ENCODE peak calls at places on chromosomes 3 and 15, in six cellular contexts. One of them, this sample, is unnamed.

GRCh38 chr3:177057768-177058167 is 139.5 kb downstream of the TBL1XR1 start:
- DNase-seq in keratinocyte: no peak
- DNase-seq in fibroblast of lung: peak; percentile 35
- DNase-seq in K562: no peak
- DNase-seq in H9: no peak
- DNase-seq in neural progenitor cell: no peak
- DNase-seq in this sample: no peak

GRCh38 chr3:4956743-4957142 is 22.5 kb upstream of the BHLHE40 start:
- DNase-seq in keratinocyte: no peak
- DNase-seq in fibroblast of lung: no peak
- DNase-seq in K562: no peak
- DNase-seq in H9: no peak
- DNase-seq in neural progenitor cell: no peak
- DNase-seq in this sample: no peak

GRCh38 chr3:129240436-129240835 is 9.0 kb upstream of the COPG1 start:
- DNase-seq in keratinocyte: no peak
- DNase-seq in fibroblast of lung: peak; percentile 24
- DNase-seq in K562: no peak
- DNase-seq in H9: no peak
- DNase-seq in neural progenitor cell: no peak
- DNase-seq in this sample: peak; percentile 85

GRCh38 chr3:171565671-171566070 is 105.5 kb upstream of the TNIK start:
- DNase-seq in keratinocyte: no peak
- DNase-seq in fibroblast of lung: peak; percentile 11
- DNase-seq in K562: no peak
- DNase-seq in H9: no peak
- DNase-seq in neural progenitor cell: no peak
- DNase-seq in this sample: peak; percentile 53

GRCh38 chr3:134904333-134904771 is 109.3 kb downstream of the EPHB1 start:
- DNase-seq in keratinocyte: no peak
- DNase-seq in fibroblast of lung: peak; percentile 36
- DNase-seq in K562: no peak
- DNase-seq in H9: no peak
- DNase-seq in neural progenitor cell: no peak
- DNase-seq in this sample: no peak

GRCh38 chr15:56533741-56534416 is 68.9 kb upstream of the MNS1 start:
- DNase-seq in keratinocyte: no peak
- DNase-seq in fibroblast of lung: no peak
- DNase-seq in K562: no peak
- DNase-seq in H9: no peak
- DNase-seq in neural progenitor cell: no peak
- DNase-seq in this sample: no peak

GRCh38 chr15:80452166-80452565 is 48.0 kb downstream of the ARNT2 start:
- DNase-seq in keratinocyte: no peak
- DNase-seq in fibroblast of lung: no peak
- DNase-seq in K562: no peak
- DNase-seq in H9: no peak
- DNase-seq in neural progenitor cell: no peak
- DNase-seq in this sample: no peak

GRCh38 chr3:43953814-43954241 is 263.1 kb downstream of the ABHD5 start:
- DNase-seq in keratinocyte: no peak
- DNase-seq in fibroblast of lung: peak; percentile 68
- DNase-seq in K562: no peak
- DNase-seq in H9: no peak
- DNase-seq in neural progenitor cell: no peak
- DNase-seq in this sample: peak; percentile 37

GRCh38 chr3:169085827-169086226 is 577.7 kb downstream of the MECOM start:
- DNase-seq in keratinocyte: peak; percentile 42
- DNase-seq in fibroblast of lung: peak; percentile 97
- DNase-seq in K562: no peak
- DNase-seq in H9: no peak
- DNase-seq in neural progenitor cell: peak; percentile 17
- DNase-seq in this sample: peak; percentile 94

GRCh38 chr3:131812433-131812832 is 222.4 kb downstream of the CPNE4 start:
- DNase-seq in keratinocyte: no peak
- DNase-seq in fibroblast of lung: no peak
- DNase-seq in K562: no peak
- DNase-seq in H9: no peak
- DNase-seq in neural progenitor cell: no peak
- DNase-seq in this sample: peak; percentile 61

GRCh38 chr15:48553559-48553958 is 92.0 kb downstream of the FBN1 start:
- DNase-seq in keratinocyte: no peak
- DNase-seq in fibroblast of lung: peak; percentile 58
- DNase-seq in K562: no peak
- DNase-seq in H9: no peak
- DNase-seq in neural progenitor cell: no peak
- DNase-seq in this sample: peak; percentile 68

GRCh38 chr3:184750684-184751083 is 38.8 kb upstream of the MAGEF1 start:
- DNase-seq in keratinocyte: no peak
- DNase-seq in fibroblast of lung: no peak
- DNase-seq in K562: no peak
- DNase-seq in H9: no peak
- DNase-seq in neural progenitor cell: no peak
- DNase-seq in this sample: no peak

GRCh38 chr15:66080791-66081475 is 172.6 kb downstream of the MEGF11 start:
- DNase-seq in keratinocyte: no peak
- DNase-seq in fibroblast of lung: peak; percentile 73
- DNase-seq in K562: peak; percentile 17
- DNase-seq in H9: peak; percentile 66
- DNase-seq in neural progenitor cell: peak; percentile 66
- DNase-seq in this sample: peak; percentile 86

GRCh38 chr3:17257269-17257668 is 372.5 kb downstream of the PLCL2 start:
- DNase-seq in keratinocyte: no peak
- DNase-seq in fibroblast of lung: no peak
- DNase-seq in K562: no peak
- DNase-seq in H9: no peak
- DNase-seq in neural progenitor cell: no peak
- DNase-seq in this sample: no peak

GRCh38 chr3:138340511-138340910 is 7.9 kb upstream of the MRAS start:
- DNase-seq in keratinocyte: no peak
- DNase-seq in fibroblast of lung: no peak
- DNase-seq in K562: no peak
- DNase-seq in H9: no peak
- DNase-seq in neural progenitor cell: no peak
- DNase-seq in this sample: no peak

GRCh38 chr3:143771258-143771657 is 77.0 kb downstream of the SLC9A9 start:
- DNase-seq in keratinocyte: no peak
- DNase-seq in fibroblast of lung: peak; percentile 21
- DNase-seq in K562: no peak
- DNase-seq in H9: no peak
- DNase-seq in neural progenitor cell: no peak
- DNase-seq in this sample: peak; percentile 46

GRCh38 chr3:74268753-74269152 is 345.7 kb downstream of the CNTN3 start:
- DNase-seq in keratinocyte: no peak
- DNase-seq in fibroblast of lung: peak; percentile 24
- DNase-seq in K562: no peak
- DNase-seq in H9: no peak
- DNase-seq in neural progenitor cell: no peak
- DNase-seq in this sample: peak; percentile 75

GRCh38 chr15:78638658-78639314 is 2.2 kb downstream of the CHRNB4 start:
- DNase-seq in keratinocyte: no peak
- DNase-seq in fibroblast of lung: peak; percentile 13
- DNase-seq in K562: peak; percentile 75
- DNase-seq in H9: peak; percentile 82
- DNase-seq in neural progenitor cell: peak; percentile 94
- DNase-seq in this sample: peak; percentile 53

GRCh38 chr3:129836381-129837056 is 57.0 kb downstream of the TMCC1 start:
- DNase-seq in keratinocyte: no peak
- DNase-seq in fibroblast of lung: peak; percentile 14
- DNase-seq in K562: no peak
- DNase-seq in H9: no peak
- DNase-seq in neural progenitor cell: peak; percentile 68
- DNase-seq in this sample: peak; percentile 22

GRCh38 chr3:191238321-191238817 is 39.3 kb downstream of the OSTN start:
- DNase-seq in keratinocyte: no peak
- DNase-seq in fibroblast of lung: peak; percentile 62
- DNase-seq in K562: no peak
- DNase-seq in H9: no peak
- DNase-seq in neural progenitor cell: no peak
- DNase-seq in this sample: peak; percentile 59

GRCh38 chr15:77019476-77020331 is 24.8 kb downstream of the PSTPIP1 start:
- DNase-seq in keratinocyte: no peak
- DNase-seq in fibroblast of lung: peak; percentile 46
- DNase-seq in K562: no peak
- DNase-seq in H9: no peak
- DNase-seq in neural progenitor cell: no peak
- DNase-seq in this sample: peak; percentile 39
- H3K4me2 ChIP-seq in keratinocyte: no peak overlapping the region
- H3K4me2 ChIP-seq in fibroblast of lung: no peak overlapping the region
- H3K4me2 ChIP-seq in K562: no peak overlapping the region
- H3K4me2 ChIP-seq in H9: no peak overlapping the region
- H3K4me2 ChIP-seq in neural progenitor cell: no peak overlapping the region
- H3K4me2 ChIP-seq in this sample: no peak overlapping the region

DNA sequence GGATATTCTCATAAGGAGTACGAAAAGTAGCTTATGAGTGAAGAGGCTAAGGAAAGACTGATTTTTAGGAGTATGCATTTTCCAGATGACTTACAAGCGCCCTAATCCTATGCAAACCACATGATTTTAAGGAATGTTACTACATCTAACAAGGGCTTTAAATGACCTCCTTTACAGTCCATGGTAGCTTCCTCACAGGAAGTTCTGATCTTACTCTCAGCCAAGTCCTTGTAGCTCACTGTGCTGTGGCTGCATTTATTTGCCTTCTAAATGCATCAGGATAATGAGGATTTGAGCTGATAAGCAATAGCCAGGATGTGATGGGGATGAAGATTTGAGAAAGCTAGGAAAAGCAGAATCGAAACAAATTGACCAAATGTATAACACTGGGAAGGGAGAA is 896.0 kb downstream of the MCTP2 start:
- DNase-seq in keratinocyte: no peak
- DNase-seq in fibroblast of lung: peak; percentile 27
- DNase-seq in K562: no peak
- DNase-seq in H9: no peak
- DNase-seq in neural progenitor cell: no peak
- DNase-seq in this sample: no peak
- H2AFZ ChIP-seq in keratinocyte: no peak overlapping the region
- H2AFZ ChIP-seq in fibroblast of lung: no peak overlapping the region
- H2AFZ ChIP-seq in K562: no peak overlapping the region
- H2AFZ ChIP-seq in H9: no peak overlapping the region
- H2AFZ ChIP-seq in neural progenitor cell: peak overlapping the region; percentile 90
- H2AFZ ChIP-seq in this sample: peak overlapping the region; percentile 7

GRCh38 chr3:179266701-179267211 is 15.8 kb upstream of the KCNMB3 start:
- DNase-seq in keratinocyte: no peak
- DNase-seq in fibroblast of lung: no peak
- DNase-seq in K562: no peak
- DNase-seq in H9: no peak
- DNase-seq in neural progenitor cell: no peak
- DNase-seq in this sample: no peak
- H3K4me2 ChIP-seq in keratinocyte: no peak overlapping the region
- H3K4me2 ChIP-seq in fibroblast of lung: no peak overlapping the region
- H3K4me2 ChIP-seq in K562: peak overlapping the region; percentile 65
- H3K4me2 ChIP-seq in H9: no peak overlapping the region
- H3K4me2 ChIP-seq in neural progenitor cell: no peak overlapping the region
- H3K4me2 ChIP-seq in this sample: no peak overlapping the region

DNA sequence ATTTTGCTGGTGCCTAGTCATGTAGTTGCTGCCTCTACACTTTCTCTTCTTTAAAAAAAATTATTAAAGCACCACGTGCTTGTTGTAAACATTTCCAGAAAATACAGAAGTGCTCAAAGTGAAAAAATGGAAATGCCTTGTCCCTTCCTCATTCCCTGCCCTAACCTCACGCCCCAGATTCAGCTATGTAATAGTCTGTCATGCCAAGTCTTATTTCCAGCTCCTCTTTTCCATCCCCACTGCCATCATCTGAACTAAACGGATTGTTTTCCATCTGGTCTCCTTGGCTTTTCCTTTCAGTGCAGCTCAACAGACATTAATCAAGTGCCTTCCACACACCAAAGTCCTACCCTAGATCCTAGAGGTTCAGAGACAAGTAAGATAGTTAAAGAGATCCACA is 15.5 kb downstream of the ZNF774 start:
- DNase-seq in keratinocyte: no peak
- DNase-seq in fibroblast of lung: peak; percentile 64
- DNase-seq in K562: no peak
- DNase-seq in H9: no peak
- DNase-seq in neural progenitor cell: no peak
- DNase-seq in this sample: peak; percentile 74
- H2AFZ ChIP-seq in keratinocyte: no peak overlapping the region
- H2AFZ ChIP-seq in fibroblast of lung: no peak overlapping the region
- H2AFZ ChIP-seq in K562: peak overlapping the region; percentile 58
- H2AFZ ChIP-seq in H9: no peak overlapping the region
- H2AFZ ChIP-seq in neural progenitor cell: no peak overlapping the region
- H2AFZ ChIP-seq in this sample: peak overlapping the region; percentile 58

GRCh38 chr3:181534881-181535280 is 176.8 kb upstream of the SOX2 start:
- DNase-seq in keratinocyte: no peak
- DNase-seq in fibroblast of lung: peak; percentile 40
- DNase-seq in K562: no peak
- DNase-seq in H9: no peak
- DNase-seq in neural progenitor cell: peak; percentile 15
- DNase-seq in this sample: no peak

GRCh38 chr3:181530584-181530983 is 181.1 kb upstream of the SOX2 start:
- DNase-seq in keratinocyte: no peak
- DNase-seq in fibroblast of lung: no peak
- DNase-seq in K562: no peak
- DNase-seq in H9: no peak
- DNase-seq in neural progenitor cell: no peak
- DNase-seq in this sample: no peak

DNA sequence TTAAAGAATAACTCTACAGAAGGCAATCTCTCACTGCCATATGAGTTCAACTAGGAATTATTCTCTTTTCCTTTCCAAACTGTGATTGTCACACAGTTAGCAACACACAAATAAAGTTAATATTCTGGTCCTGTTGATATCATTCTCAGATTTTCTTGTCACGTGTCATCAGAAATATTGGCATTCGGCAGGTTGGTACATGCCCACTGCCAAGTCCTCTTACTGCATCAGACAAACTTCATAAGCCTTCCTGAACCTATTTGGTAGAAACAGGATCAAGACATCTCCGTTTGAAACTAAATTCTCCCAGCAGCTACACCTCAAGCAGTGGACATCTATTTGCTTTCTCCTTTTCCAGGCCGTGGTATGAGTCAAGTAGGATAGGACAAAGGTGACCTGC is 177.9 kb upstream of the SOX2 start:
- DNase-seq in keratinocyte: no peak
- DNase-seq in fibroblast of lung: no peak
- DNase-seq in K562: no peak
- DNase-seq in H9: no peak
- DNase-seq in neural progenitor cell: peak; percentile 9
- DNase-seq in this sample: no peak
- H3K4me2 ChIP-seq in keratinocyte: no peak overlapping the region
- H3K4me2 ChIP-seq in fibroblast of lung: no peak overlapping the region
- H3K4me2 ChIP-seq in K562: no peak overlapping the region
- H3K4me2 ChIP-seq in H9: no peak overlapping the region
- H3K4me2 ChIP-seq in neural progenitor cell: peak overlapping the region; percentile 11
- H3K4me2 ChIP-seq in this sample: no peak overlapping the region

GRCh38 chr15:100114100-100114499 is 227.7 kb downstream of the ADAMTS17 start:
- DNase-seq in keratinocyte: no peak
- DNase-seq in fibroblast of lung: peak; percentile 98
- DNase-seq in K562: no peak
- DNase-seq in H9: no peak
- DNase-seq in neural progenitor cell: peak; percentile 28
- DNase-seq in this sample: peak; percentile 70
- H2AFZ ChIP-seq in keratinocyte: no peak overlapping the region
- H2AFZ ChIP-seq in fibroblast of lung: no peak overlapping the region
- H2AFZ ChIP-seq in K562: no peak overlapping the region
- H2AFZ ChIP-seq in H9: no peak overlapping the region
- H2AFZ ChIP-seq in neural progenitor cell: no peak overlapping the region
- H2AFZ ChIP-seq in this sample: no peak overlapping the region